ENCODE peak calls at places on chromosomes 12 and 14, in ten cellular contexts. D, N, B, R, Z, W, C, S, T and A are unnamed samples.

GRCh38 chr12:69649529-69649928 is 38.8 kb upstream of the LRRC10 start:
- DNase-seq in D (no peak), N (no peak), B (no peak), R (no peak), Z (no peak), W (no peak), C (no peak), S (no peak), T (no peak), A (no peak)

GRCh38 chr12:132622437-132623071 is 4.0 kb downstream of the P2RX2 start:
- DNase-seq in D (peak; percentile 83), N (peak; percentile 35), B (no peak), R (no peak), Z (no peak), W (no peak), C (peak; percentile 31), S (no peak), T (peak; percentile 14), A (peak; percentile 18)

GRCh38 chr12:52632656-52633055 is 14.3 kb upstream of the KRT73 start:
- DNase-seq in D (no peak), N (no peak), B (no peak), R (no peak), Z (no peak), W (no peak), C (no peak), S (no peak), T (no peak), A (no peak)

GRCh38 chr12:43776498-43776897 is 17.7 kb downstream of the IRAK4 start:
- DNase-seq in D (peak; percentile 53), N (peak; percentile 46), B (no peak), R (peak; percentile 31), Z (peak; percentile 8), W (peak; percentile 44), C (no peak), S (peak; percentile 53), T (peak; percentile 37), A (peak; percentile 10)

GRCh38 chr12:127148318-127148717 is 1118.7 kb upstream of the TMEM132C start:
- DNase-seq in D (no peak), N (no peak), B (no peak), R (no peak), Z (no peak), W (no peak), C (no peak), S (no peak), T (no peak), A (no peak)

GRCh38 chr12:68861890-68862289 is 53.9 kb downstream of the MDM2 start:
- DNase-seq in D (no peak), N (no peak), B (no peak), R (no peak), Z (no peak), W (no peak), C (no peak), S (no peak), T (no peak), A (no peak)

GRCh38 chr14:63986789-63987533 is 134.2 kb downstream of the SYNE2 start:
- DNase-seq in D (peak; percentile 74), N (peak; percentile 5), B (no peak), R (no peak), Z (no peak), W (no peak), C (peak; percentile 4), S (no peak), T (peak; percentile 81), A (no peak)

GRCh38 chr14:100121643-100122480 is 37.6 kb downstream of the DEGS2 start:
- DNase-seq in D (no peak), N (no peak), B (no peak), R (no peak), Z (no peak), W (no peak), C (no peak), S (no peak), T (no peak), A (no peak)

GRCh38 chr14:65472189-65472588 is 59.7 kb downstream of the FUT8 start:
- DNase-seq in D (no peak), N (peak; percentile 59), B (no peak), R (no peak), Z (no peak), W (no peak), C (no peak), S (peak; percentile 35), T (no peak), A (peak; percentile 15)

GRCh38 chr12:100720016-100720654 is 74.4 kb upstream of the ANO4 start:
- DNase-seq in D (no peak), N (no peak), B (no peak), R (no peak), Z (no peak), W (no peak), C (no peak), S (no peak), T (peak; percentile 38), A (no peak)

GRCh38 chr12:10853746-10854145 is 4.5 kb upstream of the PRR4 start:
- DNase-seq in D (no peak), N (no peak), B (no peak), R (no peak), Z (no peak), W (no peak), C (no peak), S (no peak), T (no peak), A (no peak)

GRCh38 chr12:104342635-104343249 is 39.2 kb downstream of the EID3 start:
- DNase-seq in D (no peak), N (no peak), B (no peak), R (no peak), Z (no peak), W (no peak), C (no peak), S (no peak), T (no peak), A (no peak)

GRCh38 chr12:93169536-93169935 is 208.2 kb upstream of the NUDT4 start:
- DNase-seq in D (no peak), N (no peak), B (no peak), R (no peak), Z (no peak), W (no peak), C (no peak), S (no peak), T (no peak), A (no peak)

GRCh38 chr14:101732128-101732527 is 29.4 kb upstream of the PPP2R5C start:
- DNase-seq in D (no peak), N (no peak), B (no peak), R (no peak), Z (no peak), W (no peak), C (no peak), S (no peak), T (peak; percentile 14), A (no peak)

GRCh38 chr12:45204757-45205156 is 11.1 kb upstream of the ANO6 start:
- DNase-seq in D (no peak), N (no peak), B (no peak), R (no peak), Z (no peak), W (peak; percentile 41), C (no peak), S (no peak), T (no peak), A (no peak)

GRCh38 chr12:105848286-105848685 is 290.5 kb downstream of the NUAK1 start:
- DNase-seq in D (no peak), N (peak; percentile 93), B (no peak), R (no peak), Z (no peak), W (no peak), C (no peak), S (no peak), T (no peak), A (no peak)

GRCh38 chr12:93699271-93700141 is 22.3 kb downstream of the CRADD start:
- DNase-seq in D (peak; percentile 65), N (no peak), B (no peak), R (no peak), Z (no peak), W (peak; percentile 71), C (no peak), S (no peak), T (peak; percentile 84), A (no peak)

GRCh38 chr14:94328196-94328595 is 5.1 kb upstream of the SERPINA6 start:
- DNase-seq in D (no peak), N (no peak), B (no peak), R (no peak), Z (no peak), W (no peak), C (no peak), S (no peak), T (no peak), A (no peak)

DNA sequence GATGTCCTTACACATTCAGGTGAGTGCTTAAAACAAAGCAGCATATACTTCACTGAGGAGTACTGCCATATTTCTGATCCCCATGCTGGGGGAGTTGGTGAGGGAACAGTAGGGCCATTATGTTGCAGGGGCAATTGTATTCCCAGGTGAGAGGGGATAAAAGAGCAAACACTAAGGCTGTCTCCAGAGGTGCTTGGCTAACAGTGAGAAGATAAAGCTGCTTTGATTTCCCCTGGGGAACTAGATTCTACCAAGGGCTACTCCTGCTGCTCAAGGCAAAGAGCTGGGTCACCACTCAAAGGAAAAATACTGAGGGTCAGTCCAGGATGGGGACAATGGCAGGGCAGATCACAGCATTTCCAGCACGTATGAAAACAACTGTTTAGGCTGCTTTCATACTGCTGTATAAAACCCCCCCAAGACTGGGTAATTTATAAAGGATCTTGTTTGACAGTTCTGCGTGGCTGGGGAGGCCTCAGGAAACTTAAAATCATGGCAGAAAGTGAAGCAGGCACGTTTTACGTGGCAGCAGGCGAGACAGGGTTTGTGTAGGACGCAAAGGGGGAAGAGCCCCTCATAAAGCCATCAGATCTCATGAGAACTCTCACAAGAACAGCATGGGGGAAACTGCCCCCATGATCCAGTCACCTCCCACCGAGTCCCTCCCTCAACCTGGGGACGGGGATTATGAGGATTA is 47.8 kb upstream of the OR5AU1 start:
- DNase-seq in D (no peak), N (peak; percentile 53), B (no peak), R (no peak), Z (no peak), W (peak; percentile 79), C (no peak), S (no peak), T (no peak), A (no peak)
- H3K36me3 ChIP-seq in D (peaks cover 11% of the 10 kb centered on the region), N (no peaks in the 10 kb centered on the region), B (peaks cover 17% of the 10 kb centered on the region), R (peaks cover 2% of the 10 kb centered on the region), Z (no peaks in the 10 kb centered on the region), W (peaks cover 18% of the 10 kb centered on the region), C (peaks cover 9% of the 10 kb centered on the region), S (peaks cover 14% of the 10 kb centered on the region), T (peaks cover 3% of the 10 kb centered on the region), A (peaks cover 47% of the 10 kb centered on the region)

GRCh38 chr12:6534914-6535696 is 788 bp downstream of the GAPDH start:
- DNase-seq in D (peak; percentile 77), N (peak; percentile 80), B (peak; percentile 66), R (peak; percentile 72), Z (peak; percentile 51), W (peak; percentile 22), C (no peak), S (peak; percentile 62), T (peak; percentile 58), A (peak; percentile 83)
- H3K36me3 ChIP-seq in D (peaks cover 39% of the 10 kb centered on the region), N (peaks cover 32% of the 10 kb centered on the region), B (peaks cover 31% of the 10 kb centered on the region), R (peaks cover 15% of the 10 kb centered on the region), Z (no peaks in the 10 kb centered on the region), W (peaks cover 45% of the 10 kb centered on the region), C (peaks cover 42% of the 10 kb centered on the region), S (peaks cover 37% of the 10 kb centered on the region), T (peaks cover 33% of the 10 kb centered on the region), A (peaks cover 71% of the 10 kb centered on the region)

GRCh38 chr14:24307156-24307574 is 612 bp downstream of the CIDEB start:
- DNase-seq in D (no peak), N (no peak), B (no peak), R (no peak), Z (no peak), W (no peak), C (no peak), S (no peak), T (no peak), A (no peak)
- H3K36me3 ChIP-seq in D (peaks cover 19% of the 10 kb centered on the region), N (peaks cover 5% of the 10 kb centered on the region), B (peaks cover 41% of the 10 kb centered on the region), R (peaks cover 36% of the 10 kb centered on the region), Z (peaks cover 7% of the 10 kb centered on the region), W (peaks cover 49% of the 10 kb centered on the region), C (peaks cover 25% of the 10 kb centered on the region), S (peaks cover 27% of the 10 kb centered on the region), T (peaks cover 29% of the 10 kb centered on the region), A (peaks cover 53% of the 10 kb centered on the region)

GRCh38 chr12:47783821-47784819 is 11.1 kb downstream of the SLC48A1 start:
- DNase-seq in D (no peak), N (no peak), B (no peak), R (no peak), Z (no peak), W (no peak), C (no peak), S (no peak), T (no peak), A (no peak)
- H3K36me3 ChIP-seq in D (peaks cover 46% of the 10 kb centered on the region), N (peaks cover 32% of the 10 kb centered on the region), B (peaks cover 65% of the 10 kb centered on the region), R (peaks cover 6% of the 10 kb centered on the region), Z (peaks cover 4% of the 10 kb centered on the region), W (peaks cover 12% of the 10 kb centered on the region), C (peaks cover 64% of the 10 kb centered on the region), S (peaks cover 41% of the 10 kb centered on the region), T (peaks cover 34% of the 10 kb centered on the region), A (peaks cover 52% of the 10 kb centered on the region)